ENCODE peak calls at places on chromosomes 3 and 15, in ten cellular contexts. K, I, V, Q, B, Z, X, O, C and T are unnamed samples.
A peak's percentile ranks its signal among the peaks of the same experiment; 100 is the strongest.

GRCh38 chr3:11328196-11328945 is 56.2 kb downstream of the ATG7 start:
- DNase-seq in O (no peak), Q (no peak), I (no peak), C (no peak), V (no peak), K (no peak), X (no peak), B (no peak), Z (no peak), T (no peak)

GRCh38 chr15:98428253-98428989 is 219.9 kb upstream of the IGF1R start:
- DNase-seq in C (peak; percentile 77), Q (peak; percentile 47), K (peak; percentile 14), V (peak; percentile 60), B (peak; percentile 65), X (peak; percentile 71), O (no peak), I (peak; percentile 68), Z (peak; percentile 83), T (peak; percentile 88)

GRCh38 chr15:80587816-80588456 is 107.2 kb upstream of the ABHD17C start:
- DNase-seq in Z (no peak), V (no peak), O (no peak), B (peak; percentile 58), I (no peak), C (no peak), K (no peak), X (no peak), Q (no peak), T (no peak)

GRCh38 chr3:171646357-171647133 is 163.7 kb downstream of the PLD1 start:
- DNase-seq in V (peak; percentile 85), Z (no peak), I (no peak), K (peak; percentile 36), X (no peak), B (peak; percentile 88), C (no peak), O (no peak), Q (no peak), T (no peak)

GRCh38 chr3:3196148-3196861 is 16.8 kb upstream of the CRBN start:
- DNase-seq in O (no peak), I (no peak), Z (no peak), K (peak; percentile 0), C (no peak), B (no peak), V (peak; percentile 56), X (no peak), Q (no peak), T (peak; percentile 63)

GRCh38 chr3:134054231-134054630 is 24.5 kb upstream of the SLCO2A1 start:
- DNase-seq in Q (no peak), I (no peak), O (peak; percentile 37), V (no peak), X (no peak), K (no peak), C (no peak), B (peak; percentile 61), Z (no peak), T (no peak)

GRCh38 chr3:63706321-63707085 is 54.0 kb downstream of the SNTN start:
- DNase-seq in B (peak; percentile 54), X (no peak), K (no peak), O (no peak), I (no peak), V (no peak), C (no peak), Q (no peak), Z (no peak), T (no peak)

GRCh38 chr3:36380171-36381031 is at the start of gene STAC:
- DNase-seq in C (no peak), K (peak; percentile 36), O (no peak), X (peak; percentile 17), B (peak; percentile 19), Q (no peak), I (no peak), Z (peak; percentile 40), V (peak; percentile 41), T (peak; percentile 73)

GRCh38 chr3:11563749-11564148 is 80.0 kb downstream of the VGLL4 start:
- DNase-seq in O (no peak), Q (no peak), C (no peak), X (no peak), K (peak; percentile 37), B (no peak), I (no peak), V (no peak), Z (no peak), T (peak; percentile 71)